ENCODE peak calls at places on chromosomes 12 and 14, in nine cellular contexts. U, D, Y, F, G, R, T, Z and A are unnamed samples.

GRCh38 chr14:66709292-66709691 is 201.3 kb downstream of the GPHN start:
- DNase-seq in U (no peak), D (no peak), Y (no peak), F (peak; percentile 75), G (no peak), R (no peak), T (no peak), Z (no peak), A (no peak)

GRCh38 chr12:55728932-55729591 is at the start of gene CD63:
- DNase-seq in U (peak; percentile 97), D (peak; percentile 74), Y (peak; percentile 98), F (peak; percentile 89), G (peak; percentile 88), R (peak; percentile 66), T (peak; percentile 88), Z (peak; percentile 94), A (peak; percentile 88)

GRCh38 chr12:22709292-22709691 is 84.3 kb downstream of the ETNK1 start:
- DNase-seq in U (no peak), D (no peak), Y (peak; percentile 55), F (peak; percentile 71), G (no peak), R (no peak), T (no peak), Z (no peak), A (no peak)

GRCh38 chr14:105484069-105484996 is 2.4 kb upstream of the CRIP1 start:
- DNase-seq in U (peak; percentile 92), D (peak; percentile 4), Y (no peak), F (no peak), G (no peak), R (no peak), T (no peak), Z (no peak), A (no peak)

GRCh38 chr14:50984061-50984710 is 39.9 kb upstream of the PYGL start:
- DNase-seq in U (no peak), D (no peak), Y (no peak), F (no peak), G (no peak), R (no peak), T (no peak), Z (no peak), A (no peak)

GRCh38 chr14:100785338-100785615 is 40.6 kb upstream of the MEG3 start:
- DNase-seq in U (peak; percentile 26), D (no peak), Y (no peak), F (no peak), G (no peak), R (no peak), T (no peak), Z (no peak), A (no peak)

GRCh38 chr12:114799574-114800487 is 115.9 kb upstream of the TBX3 start:
- DNase-seq in U (no peak), D (peak; percentile 26), Y (no peak), F (no peak), G (peak; percentile 1), R (no peak), T (peak; percentile 33), Z (peak; percentile 98), A (no peak)

GRCh38 chr12:66688836-66689439 is 10.1 kb upstream of the GRIP1 start:
- DNase-seq in U (no peak), D (peak; percentile 23), Y (peak; percentile 59), F (peak; percentile 19), G (peak; percentile 22), R (peak; percentile 0), T (peak; percentile 35), Z (peak; percentile 45), A (no peak)

GRCh38 chr14:75295061-75295461 is 16.4 kb downstream of the FOS start:
- DNase-seq in U (peak; percentile 91), D (peak; percentile 74), Y (no peak), F (peak; percentile 83), G (peak; percentile 46), R (no peak), T (no peak), Z (peak; percentile 83), A (no peak)

GRCh38 chr12:63151898-63152700 is 1.1 kb upstream of the AVPR1A start:
- DNase-seq in U (peak; percentile 73), D (peak; percentile 28), Y (peak; percentile 55), F (peak; percentile 41), G (peak; percentile 40), R (no peak), T (no peak), Z (peak; percentile 51), A (no peak)

GRCh38 chr14:80705241-80705980 is 236.1 kb downstream of the CEP128 start:
- DNase-seq in U (no peak), D (no peak), Y (no peak), F (no peak), G (no peak), R (no peak), T (no peak), Z (no peak), A (no peak)

GRCh38 chr14:51396222-51396815 is 156.3 kb downstream of the TMX1 start:
- DNase-seq in U (no peak), D (peak; percentile 90), Y (no peak), F (peak; percentile 49), G (no peak), R (no peak), T (no peak), Z (peak; percentile 10), A (no peak)

GRCh38 chr14:86787782-86788181 is 1205.2 kb downstream of the GALC start:
- DNase-seq in U (no peak), D (peak; percentile 15), Y (no peak), F (no peak), G (no peak), R (no peak), T (no peak), Z (no peak), A (no peak)

GRCh38 chr12:54201001-54201794 is 12.4 kb upstream of the SMUG1 start:
- DNase-seq in U (peak; percentile 89), D (peak; percentile 63), Y (peak; percentile 69), F (peak; percentile 74), G (peak; percentile 76), R (peak; percentile 51), T (peak; percentile 50), Z (peak; percentile 70), A (peak; percentile 2)

GRCh38 chr12:130487636-130488035 is 149.9 kb downstream of the PIWIL1 start:
- DNase-seq in U (no peak), D (no peak), Y (no peak), F (no peak), G (no peak), R (no peak), T (no peak), Z (no peak), A (no peak)

GRCh38 chr14:69657961-69658360 is 46.6 kb downstream of the SUSD6 start:
- DNase-seq in U (no peak), D (no peak), Y (no peak), F (no peak), G (no peak), R (no peak), T (no peak), Z (no peak), A (no peak)

GRCh38 chr12:45794422-45794821 is 64.9 kb downstream of the ARID2 start:
- DNase-seq in U (no peak), D (no peak), Y (no peak), F (no peak), G (no peak), R (no peak), T (no peak), Z (no peak), A (no peak)

GRCh38 chr12:127987199-127987901 is 279.6 kb upstream of the TMEM132C start:
- DNase-seq in U (no peak), D (no peak), Y (no peak), F (peak; percentile 61), G (no peak), R (no peak), T (no peak), Z (peak; percentile 96), A (no peak)

GRCh38 chr14:73188501-73188903 is 48.8 kb upstream of the PAPLN start:
- DNase-seq in U (no peak), D (peak; percentile 65), Y (no peak), F (peak; percentile 53), G (no peak), R (no peak), T (no peak), Z (peak; percentile 46), A (no peak)

GRCh38 chr12:4441355-4442330 is 4.0 kb downstream of the FGF6 start:
- DNase-seq in U (no peak), D (no peak), Y (no peak), F (no peak), G (no peak), R (no peak), T (no peak), Z (no peak), A (no peak)

GRCh38 chr12:76866726-76867125 is 12.1 kb downstream of the CSRP2 start:
- DNase-seq in U (no peak), D (no peak), Y (no peak), F (no peak), G (no peak), R (no peak), T (no peak), Z (no peak), A (no peak)

GRCh38 chr14:105500036-105500725 is 9.1 kb downstream of the TEDC1 start:
- DNase-seq in U (no peak), D (no peak), Y (no peak), F (no peak), G (no peak), R (no peak), T (peak; percentile 29), Z (no peak), A (no peak)

GRCh38 chr14:90518941-90519256 is 122.1 kb downstream of the CALM1 start:
- DNase-seq in U (peak; percentile 73), D (no peak), Y (peak; percentile 71), F (no peak), G (peak; percentile 69), R (no peak), T (no peak), Z (no peak), A (no peak)

GRCh38 chr14:68863610-68864300 is 70.9 kb upstream of the ZFP36L1 start:
- DNase-seq in U (no peak), D (no peak), Y (no peak), F (no peak), G (no peak), R (no peak), T (no peak), Z (no peak), A (no peak)

GRCh38 chr12:123354600-123354999 is 10.0 kb downstream of the SBNO1 start:
- DNase-seq in U (no peak), D (no peak), Y (no peak), F (no peak), G (no peak), R (no peak), T (no peak), Z (no peak), A (no peak)

GRCh38 chr14:73741386-73741875 is 27.2 kb upstream of the PNMA1 start:
- DNase-seq in U (peak; percentile 88), D (peak; percentile 48), Y (peak; percentile 67), F (peak; percentile 98), G (peak; percentile 86), R (no peak), T (no peak), Z (peak; percentile 73), A (no peak)

GRCh38 chr14:71725802-71726638 is 206.2 kb upstream of the RGS6 start:
- DNase-seq in U (no peak), D (peak; percentile 72), Y (no peak), F (peak; percentile 33), G (no peak), R (no peak), T (no peak), Z (peak; percentile 23), A (no peak)

GRCh38 chr14:32203928-32204357 is 874 bp upstream of the RNU6-8 start:
- DNase-seq in U (no peak), D (no peak), Y (no peak), F (no peak), G (peak; percentile 31), R (no peak), T (no peak), Z (peak; percentile 22), A (no peak)

GRCh38 chr12:67892289-67892688 is 97.0 kb upstream of the IFNG-AS1 start:
- DNase-seq in U (no peak), D (no peak), Y (no peak), F (no peak), G (no peak), R (no peak), T (no peak), Z (no peak), A (no peak)

GRCh38 chr14:101358726-101359125 is 202.6 kb upstream of the DIO3 start:
- DNase-seq in U (peak; percentile 43), D (no peak), Y (no peak), F (no peak), G (no peak), R (no peak), T (no peak), Z (no peak), A (no peak)

GRCh38 chr14:99662846-99663245 is 17.9 kb downstream of the HHIPL1 start:
- DNase-seq in U (no peak), D (no peak), Y (no peak), F (no peak), G (no peak), R (no peak), T (no peak), Z (no peak), A (no peak)